ENCODE peak calls at places on chromosomes 7 and 10, in five cellular contexts. X is prostate gland, A is body of pancreas, U is suprapubic skin, O is lower leg skin. D is an unnamed sample.

GRCh38 chr10:128130051-128130450 is 3.8 kb upstream of the MKI67 start:
- DNase-seq in X (no peak), A (no peak), U (no peak), O (no peak), D (no peak)

GRCh38 chr10:132036153-132036886 is 29.4 kb upstream of the JAKMIP3 start:
- DNase-seq in X (peak), A (peak), U (no peak), O (no peak), D (no peak)

GRCh38 chr10:1372212-1372611 is 316.0 kb downstream of the WDR37 start:
- DNase-seq in X (no peak), A (no peak), U (no peak), O (no peak), D (no peak)

GRCh38 chr7:115297651-115298050 is 375.8 kb downstream of the MDFIC start:
- DNase-seq in X (no peak), A (no peak), U (no peak), O (no peak), D (peak)

GRCh38 chr10:80486151-80486692 is 32.1 kb downstream of the TSPAN14 start:
- DNase-seq in X (no peak), A (no peak), U (peak), O (peak), D (no peak)

GRCh38 chr10:92567952-92568600 is 5.8 kb downstream of the IDE start:
- DNase-seq in X (no peak), A (no peak), U (no peak), O (no peak), D (peak)

GRCh38 chr10:62582804-62583208 is 208.6 kb downstream of the ZNF365 start:
- DNase-seq in X (no peak), A (peak), U (peak), O (peak), D (peak)

GRCh38 chr10:23834096-23834495 is 374.8 kb upstream of the KIAA1217 start:
- DNase-seq in X (no peak), A (no peak), U (no peak), O (no peak), D (no peak)

GRCh38 chr10:64738462-64738861 is 1217.3 kb downstream of the REEP3 start:
- DNase-seq in X (no peak), A (no peak), U (no peak), O (no peak), D (no peak)

GRCh38 chr10:124076334-124076733 is 17.1 kb downstream of the CHST15 start:
- DNase-seq in X (no peak), A (no peak), U (no peak), O (no peak), D (no peak)

GRCh38 chr7:121151663-121152344 is 163.3 kb downstream of the CPED1 start:
- DNase-seq in X (no peak), A (peak), U (no peak), O (no peak), D (no peak)

GRCh38 chr7:151141855-151142685 is 25.4 kb downstream of the GBX1 start:
- DNase-seq in X (no peak), A (peak), U (no peak), O (no peak), D (no peak)

GRCh38 chr10:60384708-60385398 is 4.8 kb downstream of the ANK3 start:
- DNase-seq in X (no peak), A (no peak), U (no peak), O (no peak), D (peak)

GRCh38 chr10:100560248-100560647 is 24.5 kb downstream of the HIF1AN start:
- DNase-seq in X (no peak), A (no peak), U (no peak), O (no peak), D (no peak)

GRCh38 chr7:139918488-139918887 is 89.4 kb downstream of the TBXAS1 start:
- DNase-seq in X (no peak), A (no peak), U (no peak), O (peak), D (no peak)

GRCh38 chr10:57482259-57482658 is 785.4 kb downstream of the IPMK start:
- DNase-seq in X (no peak), A (no peak), U (no peak), O (no peak), D (no peak)

GRCh38 chr10:19651549-19651948 is 164.7 kb upstream of the PLXDC2 start:
- DNase-seq in X (no peak), A (no peak), U (no peak), O (no peak), D (no peak)

GRCh38 chr10:60048146-60048545 is 141.8 kb upstream of the CCDC6 start:
- DNase-seq in X (no peak), A (peak), U (no peak), O (no peak), D (no peak)

DNA sequence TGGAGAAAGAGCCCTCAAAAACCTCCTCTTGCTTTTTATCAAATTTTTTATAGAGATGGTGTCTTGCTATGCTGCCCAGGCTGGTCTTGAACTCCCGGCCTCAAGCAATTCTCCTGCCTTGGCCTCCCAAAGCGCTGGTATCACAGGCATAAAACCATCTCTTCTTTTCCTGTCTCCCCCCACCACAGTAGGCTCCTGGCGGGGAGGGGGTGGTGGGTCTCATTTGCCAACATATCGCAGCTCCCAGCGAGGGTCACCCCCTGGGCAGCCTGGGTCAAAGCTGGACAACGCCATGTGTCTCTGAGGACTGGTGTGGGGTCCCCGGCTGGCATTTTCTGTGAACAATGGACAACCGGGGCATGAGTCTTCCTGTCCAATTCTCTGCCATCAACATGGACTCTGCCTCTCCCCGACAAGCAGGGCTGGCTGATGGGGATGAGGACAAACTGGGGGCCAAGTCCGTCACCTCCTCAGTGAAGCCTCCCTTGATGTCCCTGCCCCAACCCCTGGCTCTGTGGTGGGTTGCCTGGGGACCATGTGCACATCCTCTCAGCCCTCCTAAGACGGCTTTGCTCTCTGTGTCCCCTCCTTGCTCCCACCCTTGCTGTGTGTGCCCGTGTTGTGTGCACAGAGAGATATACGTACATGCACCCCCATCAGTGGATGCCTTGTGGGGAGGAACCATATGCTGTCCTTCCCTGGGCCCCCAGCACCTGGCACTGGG is 86.4 kb upstream of the GNA12 start:
- DNase-seq in X (no peak), A (no peak), U (no peak), O (peak), D (no peak)
- TF ChIP-seq POLR2A in X (no peak), A (no peak), U (no peak), O (no peak), D (no peak)

GRCh38 chr7:50359995-50360925 is 55.7 kb downstream of the IKZF1 start:
- DNase-seq in X (no peak), A (no peak), U (no peak), O (no peak), D (no peak)
- TF ChIP-seq POLR2A in X (no peak), A (no peak), U (no peak), O (no peak), D (no peak)

GRCh38 chr10:30433779-30434272 is at the start of gene MAP3K8:
- DNase-seq in X (peak), A (peak), U (peak), O (peak), D (peak)

GRCh38 chr10:30431435-30431911 is 2.5 kb upstream of the MAP3K8 start:
- DNase-seq in X (no peak), A (no peak), U (no peak), O (no peak), D (no peak)

GRCh38 chr10:30433286-30433778 is 652 bp upstream of the MAP3K8 start:
- DNase-seq in X (peak), A (peak), U (peak), O (peak), D (no peak)

GRCh38 chr10:30434273-30435067 is 486 bp downstream of the MAP3K8 start:
- DNase-seq in X (peak), A (peak), U (peak), O (peak), D (peak)

DNA sequence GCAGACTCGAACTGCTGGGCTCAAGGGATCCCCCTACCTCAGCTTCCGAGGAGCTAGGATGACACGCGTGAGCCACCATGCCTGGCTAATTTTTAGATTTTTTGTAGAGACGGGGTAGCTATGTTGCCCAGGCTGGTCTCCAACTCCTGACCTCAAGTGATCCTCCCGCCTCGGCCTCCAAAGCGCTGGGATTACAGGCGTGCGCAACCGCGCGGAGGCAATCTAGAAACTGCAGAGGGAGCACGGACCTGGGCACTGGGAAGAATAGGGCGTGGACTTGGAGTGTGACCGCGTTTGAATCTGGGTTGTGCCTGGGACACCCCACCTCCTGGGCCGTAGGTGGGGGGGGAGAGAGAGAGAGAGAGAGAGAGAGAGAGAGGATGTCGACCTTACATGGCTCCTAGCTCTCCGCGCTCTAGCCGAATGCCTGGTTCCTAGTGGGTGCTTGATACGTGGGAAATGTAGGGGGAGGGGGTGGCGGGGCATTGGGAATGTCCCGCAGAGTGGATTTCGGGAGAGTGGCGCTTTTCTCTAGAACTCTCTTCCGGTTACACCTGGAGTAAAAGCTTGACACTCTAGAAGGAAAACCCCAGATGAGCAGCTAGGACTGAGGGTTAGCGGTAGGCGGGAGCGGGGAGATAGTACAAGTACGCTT is 1.2 kb upstream of the MAP3K8 start:
- DNase-seq in X (no peak), A (peak), U (no peak), O (no peak), D (no peak)
- TF ChIP-seq POLR2A in X (no peak), A (no peak), U (no peak), O (no peak), D (no peak)

GRCh38 chr7:7972128-7972527 is 3.5 kb downstream of the GLCCI1 start:
- DNase-seq in X (no peak), A (no peak), U (no peak), O (no peak), D (no peak)
- TF ChIP-seq POLR2A in X (no peak), A (no peak), U (no peak), O (no peak), D (no peak)

GRCh38 chr7:1056785-1057410 is 12.6 kb downstream of the GPR146 start:
- DNase-seq in X (no peak), A (no peak), U (no peak), O (no peak), D (no peak)

GRCh38 chr7:1054438-1055083 is 10.2 kb downstream of the GPR146 start:
- DNase-seq in X (no peak), A (no peak), U (no peak), O (peak), D (no peak)

GRCh38 chr7:1056006-1056784 is 11.8 kb downstream of the GPR146 start:
- DNase-seq in X (no peak), A (no peak), U (no peak), O (no peak), D (no peak)

GRCh38 chr7:1055084-1055450 is 10.7 kb downstream of the GPR146 start:
- DNase-seq in X (peak), A (no peak), U (no peak), O (peak), D (no peak)

DNA sequence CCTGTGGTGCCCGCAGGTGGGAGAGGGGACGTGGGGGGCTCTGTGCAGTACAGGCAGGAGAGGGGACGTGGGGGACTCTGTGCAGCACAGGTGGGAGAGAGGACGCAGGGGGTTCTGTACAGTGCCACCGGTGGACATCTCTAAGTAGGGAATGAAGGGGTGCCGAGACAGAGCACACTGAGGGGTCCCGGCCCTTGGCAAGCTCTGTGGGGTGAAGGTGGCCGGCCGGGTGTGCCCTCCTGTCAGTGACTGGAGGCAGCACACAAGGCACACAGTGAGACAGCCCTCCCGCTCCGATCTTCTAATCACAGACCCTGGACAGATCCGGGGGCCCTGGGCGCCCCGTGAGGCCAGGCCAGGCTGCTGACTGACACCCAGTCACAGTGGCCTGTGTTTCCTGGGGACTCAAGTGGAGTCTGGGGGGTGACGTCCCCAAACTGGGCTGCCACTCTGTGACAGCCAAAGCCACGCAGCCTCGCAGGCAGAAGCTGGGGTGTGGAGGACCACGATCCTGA is 11.2 kb downstream of the GPR146 start:
- DNase-seq in X (no peak), A (no peak), U (no peak), O (no peak), D (no peak)
- TF ChIP-seq POLR2A in X (no peak), A (no peak), U (no peak), O (no peak), D (no peak)

DNA sequence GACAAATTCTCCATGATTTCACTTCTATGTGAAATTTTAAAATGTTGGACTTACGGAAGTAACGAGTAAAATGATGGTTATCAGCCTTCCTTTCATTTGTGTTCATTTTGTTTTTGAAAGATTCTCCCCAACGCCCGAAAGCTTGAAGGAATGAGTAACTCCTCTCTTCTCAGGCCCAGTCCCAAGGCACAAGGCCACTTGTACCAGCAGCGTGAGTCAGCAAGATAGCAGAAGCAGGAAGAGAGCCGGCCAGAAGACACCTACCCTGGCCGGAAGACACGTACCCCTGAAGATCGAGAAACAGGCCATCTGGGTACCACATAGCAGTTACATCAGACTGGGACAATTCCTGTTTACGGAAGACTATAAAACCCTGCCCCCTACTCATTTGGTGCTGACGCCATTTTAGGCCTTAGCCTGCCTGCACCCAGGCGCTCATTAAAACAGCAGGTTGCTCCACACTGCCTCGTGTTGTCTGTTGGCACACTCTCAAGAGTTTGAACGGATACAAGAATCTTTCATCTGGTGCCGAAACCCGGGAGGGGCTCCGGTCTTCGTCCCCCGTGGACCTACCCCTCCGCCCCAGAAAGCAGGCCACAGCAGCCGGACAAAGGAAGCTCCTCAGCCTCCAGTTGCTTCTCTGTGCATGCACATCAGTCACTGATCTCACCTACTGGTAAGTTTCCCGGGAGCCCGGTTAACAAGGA is 60.4 kb downstream of the LRRC17 start:
- DNase-seq in X (no peak), A (no peak), U (no peak), O (no peak), D (no peak)
- TF ChIP-seq POLR2A in X (no peak), A (no peak), U (no peak), O (no peak), D (no peak)

GRCh38 chr10:27099916-27100799 is at the start of gene ANKRD26:
- DNase-seq in X (peak), A (peak), U (peak), O (peak), D (peak)
- TF ChIP-seq POLR2A in X (peak), A (peak), U (no peak), O (no peak), D (peak)

GRCh38 chr7:128452552-128452951 is 3.1 kb upstream of the HILPDA start:
- DNase-seq in X (no peak), A (no peak), U (no peak), O (no peak), D (no peak)

GRCh38 chr7:128455556-128456254 is at the start of gene HILPDA:
- DNase-seq in X (peak), A (peak), U (peak), O (peak), D (peak)

GRCh38 chr7:128454808-128455555 is 696 bp upstream of the HILPDA start:
- DNase-seq in X (no peak), A (no peak), U (no peak), O (no peak), D (no peak)

GRCh38 chr7:128450913-128451312 is 4.8 kb upstream of the HILPDA start:
- DNase-seq in X (no peak), A (no peak), U (no peak), O (no peak), D (no peak)

DNA sequence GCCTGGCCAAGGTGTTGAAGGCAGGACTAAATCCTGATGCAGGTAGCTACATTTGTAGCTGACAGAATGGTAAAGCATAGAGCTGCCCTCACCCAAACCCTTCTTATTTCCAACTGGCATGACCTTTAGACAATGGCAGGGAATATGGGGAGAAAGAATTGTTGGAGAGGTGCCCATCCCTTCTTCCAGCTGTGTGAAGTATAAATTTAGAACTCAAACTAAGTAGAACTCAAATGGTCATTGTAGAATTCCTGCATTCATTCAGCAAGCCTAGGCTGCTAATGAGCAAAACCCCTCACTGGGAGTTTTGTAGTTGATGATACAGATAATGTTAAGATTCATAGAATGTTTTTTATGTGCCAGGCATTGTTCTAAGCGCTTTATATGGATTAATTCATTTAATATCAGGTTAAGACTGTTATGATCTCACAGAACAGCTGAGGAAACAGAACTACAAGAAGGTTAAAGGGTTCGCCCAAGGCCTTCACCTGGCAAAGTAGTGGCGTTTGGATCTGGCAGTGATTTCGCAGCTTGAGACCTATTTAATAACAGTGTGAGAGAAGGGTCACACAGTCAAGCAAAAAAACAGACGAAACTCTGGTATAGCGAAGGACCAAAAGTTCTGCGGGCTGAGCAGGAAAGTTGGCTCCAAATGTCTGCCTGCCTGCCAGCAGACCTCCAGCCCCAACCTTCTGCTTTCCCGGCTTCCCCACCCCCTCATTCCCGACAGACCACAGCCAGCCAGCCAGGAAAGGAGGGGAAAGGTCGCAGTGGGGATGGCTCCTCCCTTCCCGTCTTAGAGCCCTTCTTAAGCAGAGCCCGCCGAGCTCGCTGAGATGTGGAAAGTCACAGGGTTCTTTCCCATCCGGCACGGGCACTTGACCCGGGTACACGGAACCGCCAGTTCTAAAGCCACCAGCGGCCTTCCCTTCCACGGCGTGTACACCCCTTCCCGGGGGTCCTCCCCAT is 1.6 kb upstream of the HILPDA start:
- DNase-seq in X (no peak), A (peak), U (peak), O (peak), D (no peak)
- TF ChIP-seq POLR2A in X (no peak), A (peak), U (no peak), O (no peak), D (no peak)

GRCh38 chr10:68342909-68343516 is 10.3 kb upstream of the PBLD start:
- DNase-seq in X (no peak), A (no peak), U (no peak), O (no peak), D (no peak)
- TF ChIP-seq POLR2A in X (no peak), A (no peak), U (no peak), O (no peak), D (no peak)

DNA sequence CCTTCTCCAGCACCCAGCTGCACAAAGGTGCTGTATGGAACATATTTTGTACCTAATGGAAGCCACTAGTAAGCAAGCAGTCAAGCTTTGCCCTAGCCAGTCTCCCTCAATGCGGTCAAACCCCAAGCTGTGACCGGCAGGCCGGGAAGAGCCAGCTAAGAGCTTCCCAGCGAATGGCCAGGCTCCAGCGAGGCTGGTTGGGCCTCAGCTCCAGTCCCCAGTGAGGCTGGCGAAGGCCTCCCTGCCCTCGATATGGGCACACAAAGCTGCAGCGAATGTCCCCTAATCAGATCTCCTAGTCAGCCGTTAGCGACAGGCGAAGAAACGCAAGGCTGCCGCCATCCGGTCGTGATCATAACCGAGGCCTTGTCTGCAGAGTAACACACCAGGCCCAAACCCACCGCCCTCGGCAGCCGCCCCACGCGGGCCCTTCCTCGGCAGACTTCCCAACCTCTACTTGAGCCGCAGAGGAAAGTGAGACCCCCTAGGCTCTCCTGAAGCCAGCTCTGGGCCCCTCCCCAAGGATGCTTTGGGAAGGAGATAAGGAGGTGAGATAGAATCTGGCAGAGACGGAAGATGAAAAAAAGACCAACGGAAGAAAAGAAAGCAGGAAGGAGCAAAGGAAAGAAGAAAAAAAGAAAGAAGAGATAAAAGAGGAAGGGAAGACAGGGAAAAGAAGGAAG is 3.1 kb upstream of the HOXA9 start:
- DNase-seq in X (peak), A (no peak), U (no peak), O (peak), D (no peak)
- TF ChIP-seq POLR2A in X (peak), A (no peak), U (no peak), O (no peak), D (no peak)